ENCODE peak calls at places on chromosome 11, in five cellular contexts. D is HCT116, A is transverse colon, J is breast epithelium, H is stomach. F is an unnamed sample.
A peak's percentile ranks its signal among the peaks of the same experiment; 100 is the strongest.

GRCh38 chr11:65355776-65356393 is 1.3 kb downstream of the TIGD3 start:
- DNase-seq in A (peak; percentile 37), H (no peak), J (peak; percentile 59), D (no peak), F (peak; percentile 31)

GRCh38 chr11:7600205-7600775 is 73.0 kb downstream of the CYB5R2 start:
- DNase-seq in J (peak; percentile 70), H (peak; percentile 72), A (peak; percentile 21), D (peak; percentile 18), F (peak; percentile 91)

GRCh38 chr11:33976351-33977199 is 75.0 kb upstream of the CAPRIN1 start:
- DNase-seq in A (no peak), J (no peak), H (no peak), D (no peak), F (no peak)

GRCh38 chr11:23318670-23319069 is 458.4 kb upstream of the CCDC179 start:
- DNase-seq in D (no peak), J (no peak), H (no peak), A (no peak), F (no peak)

GRCh38 chr11:117169726-117170125 is 8.8 kb upstream of the SIDT2 start:
- DNase-seq in J (no peak), A (no peak), D (no peak), H (no peak), F (no peak)

GRCh38 chr11:63609971-63610580 is 4.2 kb downstream of the PLAAT3 start:
- DNase-seq in J (no peak), H (peak; percentile 16), D (no peak), A (no peak), F (no peak)

GRCh38 chr11:8227156-8228152 is 36.2 kb downstream of the LMO1 start:
- DNase-seq in J (no peak), D (no peak), H (no peak), A (no peak), F (no peak)

GRCh38 chr11:11965656-11966353 is 42.6 kb downstream of the DKK3 start:
- DNase-seq in A (no peak), J (no peak), H (no peak), D (no peak), F (peak; percentile 1)

GRCh38 chr11:83813296-83813695 is 527.1 kb upstream of the CCDC90B start:
- DNase-seq in J (no peak), H (no peak), D (no peak), A (no peak), F (no peak)

GRCh38 chr11:77085652-77086051 is 17.0 kb upstream of the OMP start:
- DNase-seq in H (peak; percentile 17), J (peak; percentile 36), A (peak; percentile 6), D (no peak), F (no peak)

GRCh38 chr11:111745719-111746504 is 20.3 kb downstream of the PPP2R1B start:
- DNase-seq in J (no peak), A (no peak), H (no peak), D (no peak), F (no peak)

GRCh38 chr11:134532176-134532920 is 120.3 kb upstream of the B3GAT1 start:
- DNase-seq in A (no peak), H (peak; percentile 22), D (no peak), J (no peak), F (no peak)

DNA sequence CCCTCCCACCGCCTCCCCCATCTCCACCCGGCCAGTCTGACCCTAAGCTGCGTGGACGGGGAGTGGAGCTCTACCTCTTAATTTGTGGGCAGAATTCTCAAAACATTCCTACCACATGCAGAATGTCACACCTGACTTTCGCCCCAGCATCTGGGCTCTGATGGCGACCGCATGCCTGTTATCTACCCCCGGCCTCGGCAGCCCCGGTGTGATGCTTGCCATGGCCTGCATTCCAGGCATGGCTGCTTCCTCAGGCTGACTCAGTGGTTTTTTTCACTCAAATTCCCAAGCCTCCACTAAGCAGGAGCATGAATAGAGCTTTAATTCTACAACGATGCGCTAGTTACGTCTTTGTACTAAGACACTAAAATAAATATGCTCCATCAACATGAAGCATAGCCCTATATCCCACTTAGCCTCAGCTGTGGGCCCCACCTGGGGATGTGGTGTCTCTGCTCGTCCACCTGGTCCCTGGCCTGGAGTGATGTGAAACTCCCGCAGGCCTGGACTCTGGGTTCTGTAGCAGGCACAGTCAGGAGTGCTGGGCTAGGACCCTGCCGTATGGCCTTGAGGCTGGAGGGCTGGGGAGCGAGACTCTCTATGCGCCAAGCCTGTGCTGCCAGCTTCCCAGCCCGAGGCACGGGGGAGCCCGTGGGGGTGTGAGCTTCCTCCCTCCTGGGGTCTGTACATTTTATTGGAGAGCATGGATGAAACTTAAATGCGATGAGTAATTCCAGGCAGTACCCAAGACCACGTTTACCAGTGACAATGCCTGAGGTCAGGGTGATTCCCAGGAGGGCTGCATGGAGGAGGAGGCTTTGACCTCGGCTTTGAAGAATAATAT is 153.2 kb downstream of the CTTN start:
- DNase-seq in H (no peak), D (no peak), A (no peak), J (no peak), F (no peak)
- H3K9me3 ChIP-seq in H (no peaks in the 10 kb centered on the region), D (no peaks in the 10 kb centered on the region), A (no peaks in the 10 kb centered on the region), J (no peaks in the 10 kb centered on the region), F (no peaks in the 10 kb centered on the region)

GRCh38 chr11:121575250-121575962 is 122.6 kb upstream of the SORL1-AS1 start:
- DNase-seq in H (peak; percentile 32), A (peak; percentile 41), D (no peak), J (no peak), F (no peak)
- TF ChIP-seq POLR2AphosphoS5 in H (no peak), A (peak; percentile 23), D (no peak), J (peak; percentile 52), F (peak; percentile 44)

GRCh38 chr11:104841973-104842372 is 56.3 kb downstream of the CASP12 start:
- DNase-seq in H (no peak), J (no peak), D (no peak), A (no peak), F (no peak)

GRCh38 chr11:104843150-104843837 is 55.0 kb downstream of the CASP12 start:
- DNase-seq in H (no peak), D (no peak), A (no peak), J (no peak), F (no peak)

GRCh38 chr11:104841185-104841584 is 57.1 kb downstream of the CASP12 start:
- DNase-seq in A (no peak), J (no peak), H (no peak), D (no peak), F (no peak)

GRCh38 chr11:104846216-104846615 is 52.0 kb downstream of the CASP12 start:
- DNase-seq in H (no peak), J (no peak), A (no peak), D (no peak), F (no peak)
- H3K36me3 ChIP-seq in H (no peaks in the 10 kb centered on the region), J (no peaks in the 10 kb centered on the region), A (no peaks in the 10 kb centered on the region), D (no peaks in the 10 kb centered on the region), F (no peaks in the 10 kb centered on the region)

DNA sequence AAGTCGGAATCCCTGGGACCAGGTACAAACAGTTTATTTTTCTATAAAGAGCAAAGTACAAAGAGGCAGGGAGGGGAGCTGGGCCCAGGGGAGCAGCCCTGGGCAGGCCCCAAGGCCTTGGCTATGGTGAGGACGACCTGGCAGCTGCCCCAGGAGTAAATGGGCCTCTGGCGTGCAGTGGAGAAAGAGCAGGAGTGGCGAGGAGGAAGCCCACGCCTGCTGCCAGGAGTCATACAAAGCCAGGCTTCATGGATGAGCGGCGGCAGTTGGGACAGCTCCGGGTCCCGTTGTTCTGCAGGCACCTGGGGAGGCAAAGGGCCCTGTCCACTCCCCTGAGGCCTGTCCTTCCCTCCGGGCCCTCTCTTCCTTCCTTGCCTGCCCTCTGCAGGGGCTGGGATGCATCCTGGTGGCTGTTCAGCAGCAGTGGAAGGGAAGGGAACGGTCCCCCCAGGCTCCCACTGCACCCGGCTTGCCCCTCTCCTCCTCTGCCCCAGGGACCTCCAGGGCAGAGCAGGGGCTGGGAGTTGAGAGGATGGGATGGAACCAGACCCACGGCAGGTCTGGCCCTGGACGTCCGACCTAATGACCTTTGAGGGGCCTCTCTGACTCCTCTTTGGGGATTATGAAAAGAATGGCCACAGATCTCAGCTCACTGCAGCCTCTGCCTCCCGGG is 11.1 kb downstream of the RAPSN start:
- DNase-seq in A (peak; percentile 31), H (peak; percentile 72), D (no peak), J (no peak), F (no peak)
- H3K9me3 ChIP-seq in A (no peaks in the 10 kb centered on the region), H (no peaks in the 10 kb centered on the region), D (no peaks in the 10 kb centered on the region), J (no peaks in the 10 kb centered on the region), F (no peaks in the 10 kb centered on the region)

GRCh38 chr11:73376803-73377629 is 817 bp downstream of the RELT start:
- DNase-seq in H (peak; percentile 41), J (no peak), D (peak; percentile 40), A (peak; percentile 65), F (no peak)
- TF ChIP-seq POLR2AphosphoS5 in H (no peak), J (no peak), D (peak; percentile 69), A (no peak), F (no peak)

DNA sequence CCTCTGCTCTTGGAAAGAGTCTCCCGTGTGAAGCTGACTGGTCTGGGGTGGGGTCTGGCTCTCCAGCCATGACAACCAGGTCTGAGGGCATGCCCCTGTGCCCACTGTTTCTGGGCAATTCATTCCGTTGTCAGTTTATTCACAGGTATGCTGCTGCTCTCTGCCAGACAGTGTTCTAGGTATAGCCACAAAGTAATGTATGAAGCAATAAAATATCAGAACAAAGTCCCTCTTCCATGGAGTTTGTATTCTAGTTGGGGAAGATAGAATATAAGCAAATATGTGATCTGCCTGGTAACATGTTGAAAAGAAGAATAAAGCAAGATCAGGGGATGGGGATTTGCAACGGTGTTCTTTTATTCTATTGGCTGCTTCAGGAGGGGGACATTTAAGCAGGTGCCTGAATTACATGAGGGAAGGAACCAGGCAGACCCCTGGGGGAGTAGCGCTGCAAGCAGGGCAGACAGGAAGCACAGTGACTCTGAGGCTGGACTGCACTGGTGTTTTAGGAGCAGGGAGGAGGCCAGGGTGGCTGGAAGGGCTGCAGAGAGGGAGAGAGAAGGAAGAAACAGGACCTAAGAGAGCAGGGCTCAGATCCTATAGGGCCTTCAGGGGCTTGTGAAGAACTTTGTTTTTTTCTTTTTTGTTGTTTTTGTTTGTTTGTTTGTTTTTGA is 62.4 kb upstream of the SORL1-AS1 start:
- DNase-seq in H (no peak), A (no peak), D (no peak), J (no peak), F (no peak)
- H3K36me3 ChIP-seq in H (peaks cover 20% of the 10 kb centered on the region), A (no peaks in the 10 kb centered on the region), D (no peaks in the 10 kb centered on the region), J (no peaks in the 10 kb centered on the region), F (no peaks in the 10 kb centered on the region)

DNA sequence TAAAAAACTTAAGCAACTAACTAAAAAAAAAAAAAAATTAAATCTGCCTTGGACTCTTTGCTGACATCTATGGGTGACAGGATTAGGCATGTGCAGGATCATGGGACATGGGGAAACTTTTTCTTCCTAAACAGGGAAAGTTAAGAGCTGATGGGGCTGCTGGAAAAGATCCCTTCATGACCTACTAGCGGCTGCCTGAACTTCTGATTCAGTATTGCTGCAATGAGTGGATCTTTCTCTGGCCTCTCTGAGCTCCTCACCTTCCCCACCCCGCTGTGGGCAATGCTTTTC is 25.0 kb downstream of the OR5A2 start:
- DNase-seq in J (no peak), A (no peak), D (no peak), H (no peak), F (no peak)
- H3K9me3 ChIP-seq in J (no peaks in the 10 kb centered on the region), A (peaks cover 7% of the 10 kb centered on the region), D (peaks cover 9% of the 10 kb centered on the region), H (no peaks in the 10 kb centered on the region), F (no peaks in the 10 kb centered on the region)